ENCODE peak calls at places on chromosomes 11 and 22, in seven cellular contexts. One of them, this sample, is unnamed.

GRCh38 chr22:44894782-44895181 is 115.0 kb downstream of the PHF21B start:
- DNase-seq in NCI-H1436: no peak
- DNase-seq in head of caudate nucleus: no peak
- DNase-seq in CD8-positive, alpha-beta memory T cell: no peak
- DNase-seq in iPS-NIHi11: peak; percentile 18
- DNase-seq in T-helper 1 cell: no peak
- DNase-seq in H4: no peak
- DNase-seq in this sample: no peak

GRCh38 chr11:120956710-120957500 is 67.0 kb upstream of the TBCEL start:
- DNase-seq in NCI-H1436: no peak
- DNase-seq in CD8-positive, alpha-beta memory T cell: no peak
- DNase-seq in T-helper 1 cell: no peak
- DNase-seq in head of caudate nucleus: no peak
- DNase-seq in iPS-NIHi11: peak; percentile 58
- DNase-seq in H4: no peak
- DNase-seq in this sample: peak; percentile 10

GRCh38 chr11:128379587-128380279 is 207.6 kb downstream of the ETS1 start:
- DNase-seq in head of caudate nucleus: no peak
- DNase-seq in iPS-NIHi11: no peak
- DNase-seq in H4: no peak
- DNase-seq in NCI-H1436: no peak
- DNase-seq in T-helper 1 cell: no peak
- DNase-seq in CD8-positive, alpha-beta memory T cell: peak; percentile 49
- DNase-seq in this sample: no peak

GRCh38 chr11:130913268-130913667 is 3.0 kb downstream of the SNX19 start:
- DNase-seq in head of caudate nucleus: no peak
- DNase-seq in iPS-NIHi11: no peak
- DNase-seq in H4: no peak
- DNase-seq in T-helper 1 cell: no peak
- DNase-seq in CD8-positive, alpha-beta memory T cell: no peak
- DNase-seq in NCI-H1436: no peak
- DNase-seq in this sample: no peak

GRCh38 chr22:50056214-50056972 is 1.7 kb downstream of the TTLL8 start:
- DNase-seq in T-helper 1 cell: no peak
- DNase-seq in iPS-NIHi11: peak; percentile 36
- DNase-seq in CD8-positive, alpha-beta memory T cell: no peak
- DNase-seq in H4: no peak
- DNase-seq in NCI-H1436: no peak
- DNase-seq in head of caudate nucleus: no peak
- DNase-seq in this sample: no peak

GRCh38 chr11:20762980-20763379 is 93.6 kb downstream of the NELL1 start:
- DNase-seq in CD8-positive, alpha-beta memory T cell: no peak
- DNase-seq in H4: no peak
- DNase-seq in head of caudate nucleus: no peak
- DNase-seq in T-helper 1 cell: no peak
- DNase-seq in NCI-H1436: no peak
- DNase-seq in iPS-NIHi11: no peak
- DNase-seq in this sample: no peak

GRCh38 chr22:18067548-18068341 is 10.0 kb upstream of the PEX26 start:
- DNase-seq in NCI-H1436: no peak
- DNase-seq in CD8-positive, alpha-beta memory T cell: no peak
- DNase-seq in T-helper 1 cell: no peak
- DNase-seq in iPS-NIHi11: no peak
- DNase-seq in head of caudate nucleus: no peak
- DNase-seq in H4: no peak
- DNase-seq in this sample: no peak

GRCh38 chr11:7688238-7688826 is 15.0 kb upstream of the CYB5R2 start:
- DNase-seq in head of caudate nucleus: no peak
- DNase-seq in NCI-H1436: no peak
- DNase-seq in H4: peak; percentile 24
- DNase-seq in T-helper 1 cell: no peak
- DNase-seq in iPS-NIHi11: peak; percentile 44
- DNase-seq in CD8-positive, alpha-beta memory T cell: no peak
- DNase-seq in this sample: no peak

This sample was measured in NCI-H2171.